ENCODE peak calls at places on chromosome 1, in seven cellular contexts. X, I, O, K, B, M and D are unnamed samples.

GRCh38 chr1:245877976-245878375 is 629.1 kb downstream of the SMYD3 start:
- DNase-seq in K (no peak), I (no peak), M (no peak), O (no peak), X (no peak), B (no peak), D (no peak)

GRCh38 chr1:240356568-240356967 is 255.4 kb downstream of the GREM2 start:
- DNase-seq in K (no peak), O (no peak), M (no peak), B (no peak), X (no peak), I (no peak), D (no peak)

GRCh38 chr1:227869851-227870305 is 54.4 kb downstream of the PRSS38 start:
- DNase-seq in M (no peak), O (no peak), X (no peak), B (peak), I (no peak), K (no peak), D (no peak)

GRCh38 chr1:157147906-157148717 is 9.9 kb upstream of the ETV3 start:
- DNase-seq in O (no peak), I (peak), B (no peak), M (no peak), X (no peak), K (no peak), D (no peak)

GRCh38 chr1:246069581-246069980 is 437.5 kb downstream of the SMYD3 start:
- DNase-seq in K (no peak), O (no peak), M (no peak), I (no peak), X (no peak), B (no peak), D (no peak)

GRCh38 chr1:226624526-226624925 is 76.0 kb downstream of the STUM start:
- DNase-seq in X (peak), B (peak), M (no peak), I (no peak), K (no peak), O (no peak), D (peak)

GRCh38 chr1:174448531-174448883 is 743 bp downstream of the GPR52 start:
- DNase-seq in B (no peak), O (no peak), X (no peak), K (no peak), M (no peak), I (no peak), D (no peak)

GRCh38 chr1:42456754-42457089 is 379 bp downstream of the PPCS start:
- DNase-seq in K (peak), I (peak), X (peak), B (peak), O (peak), M (peak), D (peak)

GRCh38 chr1:55542901-55543504 is 327.8 kb upstream of the USP24 start:
- DNase-seq in I (no peak), O (no peak), B (no peak), K (no peak), X (no peak), M (no peak), D (no peak)

GRCh38 chr1:172662464-172663109 is 3.7 kb downstream of the FASLG start:
- DNase-seq in K (no peak), X (no peak), O (peak), M (peak), B (peak), I (peak), D (peak)

GRCh38 chr1:8989821-8990220 is 36.4 kb downstream of the SLC2A7 start:
- DNase-seq in X (no peak), M (no peak), O (no peak), K (no peak), B (no peak), I (no peak), D (no peak)

GRCh38 chr1:239616686-239617085 is 230.3 kb downstream of the CHRM3 start:
- DNase-seq in B (no peak), K (no peak), M (no peak), O (no peak), I (no peak), X (no peak), D (no peak)

GRCh38 chr1:145962157-145963102 is 1.9 kb downstream of the ANKRD34A start:
- DNase-seq in K (no peak), B (peak), M (no peak), X (no peak), I (no peak), O (peak), D (no peak)

GRCh38 chr1:44002165-44002564 is 10.8 kb downstream of the CCDC24 start:
- DNase-seq in I (no peak), K (no peak), M (no peak), X (no peak), O (no peak), B (no peak), D (no peak)

GRCh38 chr1:42085596-42085995 is 67.6 kb upstream of the GUCA2B start:
- DNase-seq in I (no peak), X (no peak), O (no peak), M (no peak), K (no peak), B (no peak), D (no peak)

GRCh38 chr1:248840946-248841345 is 2.9 kb downstream of the ZNF672 start:
- DNase-seq in K (no peak), B (peak), I (no peak), M (no peak), O (no peak), X (no peak), D (peak)

GRCh38 chr1:248838357-248839167 is 538 bp downstream of the ZNF672 start:
- DNase-seq in M (peak), B (peak), I (peak), X (peak), O (peak), K (peak), D (peak)

GRCh38 chr1:248839168-248839555 is 1.1 kb downstream of the ZNF672 start:
- DNase-seq in X (no peak), I (no peak), O (no peak), M (no peak), K (no peak), B (peak), D (no peak)

GRCh38 chr1:248837045-248837793 is 805 bp upstream of the ZNF672 start:
- DNase-seq in O (peak), X (peak), B (peak), I (no peak), K (no peak), M (no peak), D (no peak)

DNA sequence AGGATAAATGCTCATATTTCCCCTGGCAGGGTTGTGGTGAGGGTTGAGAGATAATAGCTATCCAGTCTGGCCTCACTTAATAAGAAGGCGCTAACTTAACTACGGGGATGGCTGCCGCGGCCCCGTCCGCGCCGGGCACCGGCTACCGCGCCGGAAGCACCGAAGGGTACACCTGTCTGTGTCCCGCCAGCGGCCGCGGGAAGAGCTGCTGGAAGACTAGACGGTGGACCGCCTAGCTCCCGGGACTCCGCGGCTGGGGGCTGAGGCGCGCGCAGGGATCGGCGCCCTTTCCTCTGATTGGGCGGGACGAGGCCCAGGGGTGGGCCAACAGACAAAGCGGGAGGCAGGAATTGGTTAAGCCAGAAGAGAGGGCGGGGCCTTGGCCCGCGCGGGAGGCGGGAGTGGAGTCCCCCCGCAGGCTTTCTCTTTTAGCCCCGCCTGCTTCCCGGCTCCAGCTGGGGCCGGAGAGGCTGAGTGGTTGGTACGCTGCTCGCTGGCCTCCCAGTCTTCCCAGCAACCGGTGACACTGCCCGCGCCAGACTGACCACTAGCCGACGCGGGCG is at the start of gene ZNF672:
- DNase-seq in O (peak), X (peak), B (peak), M (peak), K (peak), I (peak), D (peak)
- TF ChIP-seq POLR2A in O (peak), X (peak), B (peak), M (no peak), K (peak), I (peak), D (no peak)

DNA sequence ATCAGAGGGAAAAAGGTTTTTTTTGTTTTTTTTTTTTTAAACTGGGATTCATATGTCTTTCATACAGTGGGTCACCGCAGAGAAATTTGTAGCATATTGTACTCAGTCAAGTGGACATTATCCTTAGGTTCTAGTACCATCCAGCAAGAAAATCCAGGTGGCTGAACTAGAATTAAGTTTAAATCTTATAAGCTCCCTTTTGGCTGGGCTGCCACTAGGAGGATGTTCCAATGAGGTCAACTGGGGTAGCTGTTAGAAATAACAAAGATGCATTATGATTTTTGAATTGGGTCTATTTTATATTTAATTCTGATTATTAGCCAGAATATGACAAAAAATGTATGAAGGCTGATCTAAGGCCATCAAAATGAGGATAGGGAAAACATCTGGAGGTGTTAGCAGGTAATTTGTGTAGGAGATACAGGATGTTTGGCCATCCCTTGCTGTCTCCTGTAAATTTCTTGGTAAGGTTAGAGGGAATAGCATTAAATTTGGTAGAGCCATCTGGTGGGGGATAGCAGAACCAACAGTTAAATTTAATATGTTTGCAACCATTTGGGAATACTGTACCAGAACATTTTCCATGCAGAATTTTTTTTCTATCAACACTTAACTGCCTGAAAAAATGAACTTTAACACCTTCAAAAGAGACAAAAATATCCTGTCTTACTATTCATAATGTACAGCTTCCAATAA is 568.5 kb upstream of the B3GALT2 start:
- DNase-seq in M (no peak), O (no peak), X (no peak), K (no peak), B (no peak), I (peak), D (no peak)
- TF ChIP-seq CTCF in M (no peak), O (no peak), X (no peak), K (peak), B (no peak), I (no peak), D (no peak)

GRCh38 chr1:201396859-201397464 is 2.2 kb downstream of the LAD1 start:
- DNase-seq in M (no peak), O (peak), K (peak), B (peak), X (no peak), I (no peak), D (no peak)
- TF ChIP-seq POLR2A in M (no peak), O (peak), K (peak), B (peak), X (no peak), I (no peak), D (no peak)

DNA sequence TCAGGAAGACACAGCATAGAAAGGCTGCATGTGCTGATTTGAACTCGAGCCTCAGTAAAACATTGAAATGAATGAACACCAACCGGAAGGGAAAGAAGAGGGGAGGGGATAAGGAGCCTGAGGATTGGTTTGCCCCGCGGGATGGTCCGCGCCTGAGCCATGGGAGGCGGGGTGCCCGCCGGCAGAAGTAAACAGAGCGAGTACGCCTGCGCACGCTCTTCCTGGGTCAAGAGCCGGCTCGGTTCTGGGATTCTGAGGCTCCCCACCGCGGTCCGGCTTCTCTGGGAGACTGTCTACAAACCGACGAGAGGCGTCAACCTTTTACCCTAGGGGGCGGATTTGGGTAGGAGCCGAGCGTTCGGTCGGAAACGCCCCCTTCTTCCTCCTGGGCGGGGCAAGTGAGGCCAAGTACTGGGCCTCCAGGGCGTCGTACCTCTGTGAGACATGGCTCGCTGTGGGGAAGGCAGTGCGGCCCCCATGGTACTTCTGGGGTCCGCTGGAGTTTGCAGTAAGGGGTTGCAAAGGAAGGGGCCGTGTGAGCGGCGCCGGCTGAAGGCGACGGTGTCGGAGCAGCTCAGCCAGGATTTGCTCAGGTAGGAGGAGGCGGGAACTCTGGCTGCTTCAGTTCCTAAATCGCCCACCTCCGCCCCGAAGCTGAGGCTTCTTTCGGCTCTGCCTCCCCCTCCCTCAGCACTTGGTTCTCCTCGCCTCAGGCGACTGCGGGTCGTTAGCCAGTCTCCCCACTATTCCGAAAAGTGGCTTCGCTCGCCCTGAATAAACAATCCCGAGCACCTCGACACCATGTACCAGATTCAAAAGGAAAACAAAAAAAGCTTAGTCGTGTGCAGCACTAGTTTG is at the start of gene BTBD8:
- DNase-seq in M (peak), I (peak), O (peak), X (peak), K (peak), B (peak), D (peak)
- TF ChIP-seq CTCF in M (no peak), I (no peak), O (no peak), X (no peak), K (peak), B (no peak), D (no peak)

DNA sequence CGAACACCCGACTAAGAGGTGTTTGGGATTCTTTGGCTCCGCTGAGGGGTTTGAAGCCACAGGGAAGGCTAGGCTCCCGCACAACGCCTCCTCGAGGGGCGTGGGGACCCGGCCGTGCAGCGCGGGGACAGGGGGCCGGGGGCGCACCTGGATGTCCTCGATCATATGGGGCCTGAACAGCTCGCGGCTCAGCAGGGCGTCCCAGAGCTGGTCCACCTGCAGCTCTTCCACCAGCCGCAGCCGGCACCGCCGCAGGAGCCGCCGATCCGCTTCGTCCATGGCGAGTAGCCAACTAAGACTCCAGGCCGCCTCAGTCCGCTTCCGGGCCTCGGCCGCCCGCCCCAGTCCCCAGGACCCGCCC is at the start of gene CASP9:
- DNase-seq in B (no peak), K (no peak), I (no peak), M (no peak), O (no peak), X (no peak), D (no peak)
- TF ChIP-seq POLR2A in B (no peak), K (peak), I (peak), M (peak), O (peak), X (no peak), D (no peak)

GRCh38 chr1:2104621-2105427 is 54.6 kb downstream of the PRKCZ start:
- DNase-seq in I (peak), B (peak), M (no peak), K (peak), O (no peak), X (no peak), D (no peak)
- TF ChIP-seq CTCF in I (no peak), B (no peak), M (no peak), K (no peak), O (no peak), X (no peak), D (no peak)

GRCh38 chr1:109137959-109138757 is 24.2 kb downstream of the ELAPOR1 start:
- DNase-seq in M (no peak), X (no peak), B (peak), I (peak), K (no peak), O (peak), D (no peak)
- TF ChIP-seq POLR2A in M (no peak), X (no peak), B (peak), I (no peak), K (no peak), O (peak), D (no peak)

DNA sequence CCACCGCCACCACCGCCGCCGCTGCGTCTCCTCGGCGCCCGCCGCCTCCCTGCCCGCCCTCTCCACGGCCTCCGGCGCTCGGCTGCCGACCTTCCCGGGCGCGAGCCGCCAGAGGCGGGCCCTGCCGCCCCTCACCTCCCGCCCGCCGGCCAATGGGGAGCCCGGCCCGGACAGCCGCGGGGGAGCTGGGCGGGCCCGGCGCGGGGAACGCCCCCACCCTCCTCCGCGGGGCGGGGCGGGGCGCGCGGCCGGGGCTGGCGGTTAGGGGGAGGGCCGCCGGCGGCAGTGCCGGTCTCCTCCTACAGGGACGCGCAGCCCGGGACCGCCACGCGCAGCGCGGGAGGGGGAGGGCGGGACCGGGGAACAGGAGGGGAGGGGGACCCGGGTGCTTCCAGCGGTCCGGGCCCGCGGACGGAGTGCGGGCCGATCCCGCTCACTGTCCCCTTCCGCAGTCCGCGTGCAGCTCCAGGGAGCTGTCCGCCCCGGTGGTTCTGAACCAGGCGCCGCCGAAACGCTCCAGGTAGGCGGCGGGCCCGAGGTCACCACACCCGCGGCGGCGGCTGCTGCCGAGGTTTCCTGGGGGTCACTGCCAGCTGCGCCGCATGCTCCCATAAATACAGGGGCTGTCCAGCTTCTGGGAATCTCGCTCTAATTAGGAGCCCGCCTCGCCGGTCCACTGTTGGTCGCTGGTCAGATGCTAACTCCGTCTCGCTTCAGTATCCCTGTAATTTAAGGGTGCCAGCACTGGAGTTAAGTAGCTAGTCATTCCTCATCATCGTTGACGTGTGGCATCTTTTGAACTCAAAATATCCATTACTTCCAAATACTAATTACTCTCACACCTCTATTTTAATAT is at the start of gene PGBD5:
- DNase-seq in M (peak), O (peak), I (peak), K (peak), X (no peak), B (peak), D (no peak)
- TF ChIP-seq CTCF in M (no peak), O (no peak), I (no peak), K (peak), X (no peak), B (no peak), D (no peak)